ENCODE peak calls at places on chromosomes 2 and 18, in six cellular contexts. One of them, this sample, is unnamed.

GRCh38 chr2:182018218-182018617 is 32.6 kb downstream of the PPP1R1C start:
- DNase-seq in bronchial epithelial cell: peak; percentile 63
- DNase-seq in ovary: no peak
- DNase-seq in pons: no peak
- DNase-seq in GDM1: no peak
- DNase-seq in activated CD4-positive, alpha-beta T cell treated with anti-CD3 and anti-CD28 coated beads for 48 hours: no peak
- DNase-seq in this sample: peak; percentile 44

GRCh38 chr2:31401580-31401979 is 13.0 kb downstream of the XDH start:
- DNase-seq in bronchial epithelial cell: peak; percentile 100
- DNase-seq in ovary: no peak
- DNase-seq in pons: no peak
- DNase-seq in GDM1: no peak
- DNase-seq in activated CD4-positive, alpha-beta T cell treated with anti-CD3 and anti-CD28 coated beads for 48 hours: no peak
- DNase-seq in this sample: peak; percentile 100

GRCh38 chr18:55687106-55687505 is 99.1 kb upstream of the TCF4 start:
- DNase-seq in bronchial epithelial cell: no peak
- DNase-seq in ovary: no peak
- DNase-seq in pons: no peak
- DNase-seq in GDM1: no peak
- DNase-seq in activated CD4-positive, alpha-beta T cell treated with anti-CD3 and anti-CD28 coated beads for 48 hours: no peak
- DNase-seq in this sample: no peak

GRCh38 chr2:241949736-241950412 is 80.3 kb downstream of the RTP5 start:
- DNase-seq in bronchial epithelial cell: no peak
- DNase-seq in ovary: no peak
- DNase-seq in pons: no peak
- DNase-seq in GDM1: no peak
- DNase-seq in activated CD4-positive, alpha-beta T cell treated with anti-CD3 and anti-CD28 coated beads for 48 hours: no peak
- DNase-seq in this sample: no peak

GRCh38 chr2:240202616-240203015 is 62.2 kb upstream of the OTOS start:
- DNase-seq in bronchial epithelial cell: no peak
- DNase-seq in ovary: no peak
- DNase-seq in pons: no peak
- DNase-seq in GDM1: no peak
- DNase-seq in activated CD4-positive, alpha-beta T cell treated with anti-CD3 and anti-CD28 coated beads for 48 hours: no peak
- DNase-seq in this sample: no peak

GRCh38 chr2:176132397-176133086 is 3.0 kb downstream of the HOXD8 start:
- DNase-seq in bronchial epithelial cell: no peak
- DNase-seq in ovary: no peak
- DNase-seq in pons: no peak
- DNase-seq in GDM1: no peak
- DNase-seq in activated CD4-positive, alpha-beta T cell treated with anti-CD3 and anti-CD28 coated beads for 48 hours: no peak
- DNase-seq in this sample: no peak

GRCh38 chr2:45024600-45025291 is 15.5 kb upstream of the SIX2 start:
- DNase-seq in bronchial epithelial cell: peak; percentile 90
- DNase-seq in ovary: no peak
- DNase-seq in pons: no peak
- DNase-seq in GDM1: no peak
- DNase-seq in activated CD4-positive, alpha-beta T cell treated with anti-CD3 and anti-CD28 coated beads for 48 hours: no peak
- DNase-seq in this sample: peak; percentile 83

GRCh38 chr18:76847926-76848325 is 25.6 kb downstream of the ZNF236 start:
- DNase-seq in bronchial epithelial cell: peak; percentile 8
- DNase-seq in ovary: no peak
- DNase-seq in pons: no peak
- DNase-seq in GDM1: no peak
- DNase-seq in activated CD4-positive, alpha-beta T cell treated with anti-CD3 and anti-CD28 coated beads for 48 hours: no peak
- DNase-seq in this sample: no peak

GRCh38 chr18:1954583-1955312 is 616.6 kb downstream of the METTL4 start:
- DNase-seq in bronchial epithelial cell: no peak
- DNase-seq in ovary: no peak
- DNase-seq in pons: no peak
- DNase-seq in GDM1: no peak
- DNase-seq in activated CD4-positive, alpha-beta T cell treated with anti-CD3 and anti-CD28 coated beads for 48 hours: no peak
- DNase-seq in this sample: no peak

GRCh38 chr2:232776435-232776834 is at the start of gene KCNJ13:
- DNase-seq in bronchial epithelial cell: no peak
- DNase-seq in ovary: no peak
- DNase-seq in pons: no peak
- DNase-seq in GDM1: no peak
- DNase-seq in activated CD4-positive, alpha-beta T cell treated with anti-CD3 and anti-CD28 coated beads for 48 hours: no peak
- DNase-seq in this sample: no peak